ENCODE peak calls at places on chromosomes 16 and 17, in four cellular contexts. One of them, this sample, is unnamed.

GRCh38 chr17:48589831-48590602 is at the start of gene HOXB3:
- DNase-seq in SK-N-SH: no peak
- DNase-seq in A549: no peak
- DNase-seq in GM12878: no peak
- DNase-seq in this sample: no peak

GRCh38 chr17:22512506-22512905 is 820.2 kb downstream of the KCNJ18 start:
- DNase-seq in GM12878: no peak
- DNase-seq in A549: no peak
- DNase-seq in SK-N-SH: no peak
- DNase-seq in this sample: no peak

GRCh38 chr16:79885320-79885719 is 284.8 kb upstream of the MAF start:
- DNase-seq in SK-N-SH: no peak
- DNase-seq in GM12878: no peak
- DNase-seq in A549: no peak
- DNase-seq in this sample: no peak

GRCh38 chr16:58883131-58883530 is 149.0 kb upstream of the GOT2 start:
- DNase-seq in SK-N-SH: no peak
- DNase-seq in GM12878: no peak
- DNase-seq in A549: no peak
- DNase-seq in this sample: no peak

GRCh38 chr16:48556210-48556912 is 53.6 kb downstream of the N4BP1 start:
- DNase-seq in GM12878: no peak
- DNase-seq in A549: no peak
- DNase-seq in SK-N-SH: no peak
- DNase-seq in this sample: no peak

GRCh38 chr16:1338119-1338730 is 4.8 kb downstream of the BAIAP3 start:
- DNase-seq in A549: peak; percentile 50
- DNase-seq in SK-N-SH: peak; percentile 78
- DNase-seq in GM12878: no peak
- DNase-seq in this sample: no peak

GRCh38 chr16:29148867-29149272 is 164.0 kb downstream of the LAT start:
- DNase-seq in SK-N-SH: no peak
- DNase-seq in GM12878: no peak
- DNase-seq in A549: no peak
- DNase-seq in this sample: no peak

GRCh38 chr17:78166416-78166815 is 2.0 kb upstream of the SYNGR2 start:
- DNase-seq in SK-N-SH: no peak
- DNase-seq in A549: no peak
- DNase-seq in GM12878: no peak
- DNase-seq in this sample: no peak

GRCh38 chr16:10067406-10067805 is 114.8 kb downstream of the GRIN2A start:
- DNase-seq in A549: no peak
- DNase-seq in SK-N-SH: peak; percentile 13
- DNase-seq in GM12878: no peak
- DNase-seq in this sample: no peak

GRCh38 chr17:75152971-75153853 is 1.1 kb downstream of the JPT1 start:
- DNase-seq in GM12878: no peak
- DNase-seq in A549: peak; percentile 70
- DNase-seq in SK-N-SH: peak; percentile 72
- DNase-seq in this sample: no peak

GRCh38 chr16:80045944-80046660 is 445.6 kb upstream of the MAF start:
- DNase-seq in A549: no peak
- DNase-seq in GM12878: no peak
- DNase-seq in SK-N-SH: no peak
- DNase-seq in this sample: no peak

GRCh38 chr17:15892679-15893332 is 52.1 kb upstream of the ADORA2B start:
- DNase-seq in A549: no peak
- DNase-seq in GM12878: no peak
- DNase-seq in SK-N-SH: no peak
- DNase-seq in this sample: no peak

GRCh38 chr16:86363057-86363490 is 147.3 kb upstream of the FOXF1 start:
- DNase-seq in SK-N-SH: no peak
- DNase-seq in A549: no peak
- DNase-seq in GM12878: no peak
- DNase-seq in this sample: no peak

GRCh38 chr16:56662357-56663354 is 4.9 kb downstream of the MT1F start:
- DNase-seq in A549: no peak
- DNase-seq in GM12878: no peak
- DNase-seq in SK-N-SH: no peak
- DNase-seq in this sample: no peak

GRCh38 chr17:31824771-31825360 is 34.2 kb downstream of the COPRS start:
- DNase-seq in GM12878: no peak
- DNase-seq in A549: no peak
- DNase-seq in SK-N-SH: no peak
- DNase-seq in this sample: no peak

GRCh38 chr16:920722-921121 is 50.1 kb downstream of the LMF1 start:
- DNase-seq in SK-N-SH: no peak
- DNase-seq in GM12878: no peak
- DNase-seq in A549: no peak
- DNase-seq in this sample: no peak

GRCh38 chr16:13041646-13042045 is 140.2 kb downstream of the SHISA9 start:
- DNase-seq in GM12878: no peak
- DNase-seq in SK-N-SH: no peak
- DNase-seq in A549: no peak
- DNase-seq in this sample: no peak

GRCh38 chr16:70679653-70680494 is 6.0 kb downstream of the MTSS2 start:
- DNase-seq in SK-N-SH: peak; percentile 94
- DNase-seq in GM12878: no peak
- DNase-seq in A549: peak; percentile 54
- DNase-seq in this sample: no peak

GRCh38 chr17:10879110-10879509 is 41.2 kb upstream of the PIRT start:
- DNase-seq in A549: no peak
- DNase-seq in SK-N-SH: peak; percentile 9
- DNase-seq in GM12878: no peak
- DNase-seq in this sample: no peak

GRCh38 chr17:66405836-66406679 is 103.6 kb downstream of the PRKCA start:
- DNase-seq in SK-N-SH: peak; percentile 64
- DNase-seq in GM12878: no peak
- DNase-seq in A549: no peak
- DNase-seq in this sample: no peak

GRCh38 chr16:27972500-27972899 is 91.0 kb downstream of the GSG1L start:
- DNase-seq in SK-N-SH: peak; percentile 59
- DNase-seq in A549: peak; percentile 72
- DNase-seq in GM12878: peak; percentile 17
- DNase-seq in this sample: peak; percentile 53

GRCh38 chr16:537415-538335 is 10.2 kb downstream of the CAPN15 start:
- DNase-seq in A549: no peak
- DNase-seq in GM12878: no peak
- DNase-seq in SK-N-SH: peak; percentile 60
- DNase-seq in this sample: no peak

GRCh38 chr16:51994597-51994996 is 552.3 kb downstream of the TOX3 start:
- DNase-seq in SK-N-SH: no peak
- DNase-seq in GM12878: no peak
- DNase-seq in A549: no peak
- DNase-seq in this sample: no peak

GRCh38 chr17:77914440-77915254 is 43.9 kb upstream of the TNRC6C start:
- DNase-seq in SK-N-SH: no peak
- DNase-seq in A549: peak; percentile 40
- DNase-seq in GM12878: no peak
- DNase-seq in this sample: no peak

GRCh38 chr16:70740919-70741778 is 55.3 kb upstream of the MTSS2 start:
- DNase-seq in GM12878: no peak
- DNase-seq in A549: no peak
- DNase-seq in SK-N-SH: no peak
- DNase-seq in this sample: no peak

DNA sequence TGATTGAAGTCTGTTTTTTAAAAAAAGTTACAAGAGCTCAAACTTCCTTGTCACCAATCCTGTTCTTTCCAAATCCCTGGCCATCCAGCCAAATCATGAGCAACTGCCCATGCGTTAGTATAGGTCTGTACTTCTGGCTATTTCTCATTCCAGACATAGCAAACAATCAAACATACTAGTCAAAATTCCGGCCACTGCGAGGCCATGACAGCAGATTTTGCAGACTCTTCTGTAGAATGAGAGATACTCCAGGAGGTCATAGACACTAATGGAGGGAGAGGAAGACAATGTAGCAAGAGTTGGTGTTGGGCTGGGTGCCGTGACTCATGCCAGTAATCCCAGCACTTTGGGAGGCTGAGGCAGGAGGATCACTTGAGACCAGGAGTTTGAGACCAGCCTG is 50.9 kb downstream of the BCL7C start:
- DNase-seq in GM12878: no peak
- DNase-seq in SK-N-SH: no peak
- DNase-seq in A549: no peak
- DNase-seq in this sample: no peak
- TF ChIP-seq CHD2 in GM12878: no peak
- TF ChIP-seq CHD2 in SK-N-SH: no peak
- TF ChIP-seq CHD2 in A549: no peak
- TF ChIP-seq CHD2 in this sample: no peak

GRCh38 chr16:73323880-73324279 is 276.0 kb upstream of the ZFHX3 start:
- DNase-seq in GM12878: no peak
- DNase-seq in A549: no peak
- DNase-seq in SK-N-SH: no peak
- DNase-seq in this sample: no peak
- TF ChIP-seq CHD2 in GM12878: no peak
- TF ChIP-seq CHD2 in A549: no peak
- TF ChIP-seq CHD2 in SK-N-SH: no peak
- TF ChIP-seq CHD2 in this sample: no peak

GRCh38 chr17:13721705-13722104 is 120.0 kb upstream of the HS3ST3A1 start:
- DNase-seq in GM12878: no peak
- DNase-seq in A549: no peak
- DNase-seq in SK-N-SH: no peak
- DNase-seq in this sample: no peak

GRCh38 chr17:13725286-13725990 is 123.7 kb upstream of the HS3ST3A1 start:
- DNase-seq in A549: no peak
- DNase-seq in SK-N-SH: no peak
- DNase-seq in GM12878: no peak
- DNase-seq in this sample: no peak

GRCh38 chr17:13728751-13729150 is 127.0 kb upstream of the HS3ST3A1 start:
- DNase-seq in GM12878: no peak
- DNase-seq in SK-N-SH: no peak
- DNase-seq in A549: no peak
- DNase-seq in this sample: no peak

GRCh38 chr17:13727441-13728171 is 125.9 kb upstream of the HS3ST3A1 start:
- DNase-seq in GM12878: no peak
- DNase-seq in A549: no peak
- DNase-seq in SK-N-SH: no peak
- DNase-seq in this sample: no peak
- TF ChIP-seq CHD2 in GM12878: no peak
- TF ChIP-seq CHD2 in A549: no peak
- TF ChIP-seq CHD2 in SK-N-SH: no peak
- TF ChIP-seq CHD2 in this sample: no peak

GRCh38 chr16:53056528-53056881 is 1.7 kb downstream of the CHD9 start:
- DNase-seq in SK-N-SH: no peak
- DNase-seq in GM12878: no peak
- DNase-seq in A549: no peak
- DNase-seq in this sample: no peak

GRCh38 chr16:53054670-53055485 is at the start of gene CHD9:
- DNase-seq in GM12878: peak; percentile 56
- DNase-seq in SK-N-SH: peak; percentile 93
- DNase-seq in A549: peak; percentile 83
- DNase-seq in this sample: no peak

GRCh38 chr16:53052519-53053501 is at the start of gene CHD9NB:
- DNase-seq in SK-N-SH: peak; percentile 26
- DNase-seq in GM12878: no peak
- DNase-seq in A549: peak; percentile 79
- DNase-seq in this sample: no peak

GRCh38 chr16:53055603-53056527 is 1.1 kb downstream of the CHD9 start:
- DNase-seq in SK-N-SH: peak; percentile 43
- DNase-seq in GM12878: no peak
- DNase-seq in A549: peak; percentile 25
- DNase-seq in this sample: peak; percentile 61

GRCh38 chr16:53053967-53054669 is 673 bp upstream of the CHD9 start:
- DNase-seq in SK-N-SH: peak; percentile 50
- DNase-seq in A549: no peak
- DNase-seq in GM12878: no peak
- DNase-seq in this sample: no peak
- TF ChIP-seq CHD2 in SK-N-SH: no peak
- TF ChIP-seq CHD2 in A549: no peak
- TF ChIP-seq CHD2 in GM12878: no peak
- TF ChIP-seq CHD2 in this sample: no peak

GRCh38 chr17:34720760-34721159 is 141.4 kb downstream of the TMEM132E start:
- DNase-seq in SK-N-SH: no peak
- DNase-seq in GM12878: no peak
- DNase-seq in A549: peak; percentile 18
- DNase-seq in this sample: no peak
- TF ChIP-seq CHD2 in SK-N-SH: no peak
- TF ChIP-seq CHD2 in GM12878: no peak
- TF ChIP-seq CHD2 in A549: no peak
- TF ChIP-seq CHD2 in this sample: no peak

GRCh38 chr16:85048921-85049562 is 21.4 kb downstream of the KIAA0513 start:
- DNase-seq in SK-N-SH: no peak
- DNase-seq in A549: no peak
- DNase-seq in GM12878: no peak
- DNase-seq in this sample: no peak
- TF ChIP-seq CHD2 in SK-N-SH: no peak
- TF ChIP-seq CHD2 in A549: no peak
- TF ChIP-seq CHD2 in GM12878: no peak
- TF ChIP-seq CHD2 in this sample: no peak

GRCh38 chr16:49959552-49960277 is 65.3 kb upstream of the CNEP1R1 start:
- DNase-seq in GM12878: no peak
- DNase-seq in A549: no peak
- DNase-seq in SK-N-SH: no peak
- DNase-seq in this sample: no peak

GRCh38 chr16:49958474-49958873 is 66.6 kb upstream of the CNEP1R1 start:
- DNase-seq in A549: no peak
- DNase-seq in GM12878: no peak
- DNase-seq in SK-N-SH: no peak
- DNase-seq in this sample: no peak

GRCh38 chr16:49964316-49964715 is 60.7 kb upstream of the CNEP1R1 start:
- DNase-seq in SK-N-SH: no peak
- DNase-seq in GM12878: no peak
- DNase-seq in A549: no peak
- DNase-seq in this sample: no peak

GRCh38 chr16:49956915-49957314 is 68.1 kb upstream of the CNEP1R1 start:
- DNase-seq in GM12878: no peak
- DNase-seq in SK-N-SH: no peak
- DNase-seq in A549: no peak
- DNase-seq in this sample: no peak

DNA sequence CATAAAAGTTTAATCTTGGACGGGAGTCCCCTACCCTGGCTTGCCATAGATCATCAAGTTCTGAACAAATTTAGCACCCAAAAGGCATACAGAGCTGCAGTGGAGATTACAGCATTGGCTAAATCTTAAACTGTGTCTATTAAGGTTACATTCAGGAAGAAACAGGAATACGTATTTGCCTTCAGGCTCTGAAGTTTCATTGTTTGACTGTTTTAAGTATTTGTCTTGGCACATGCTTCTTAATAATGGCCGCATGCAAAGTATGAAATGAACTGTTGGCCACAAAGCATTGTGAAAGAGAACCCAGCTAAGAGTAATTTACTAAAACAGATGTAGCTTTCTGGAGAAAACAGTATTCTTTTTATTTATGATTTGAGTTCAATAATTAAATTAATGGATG is 63.9 kb upstream of the CNEP1R1 start:
- DNase-seq in SK-N-SH: no peak
- DNase-seq in A549: no peak
- DNase-seq in GM12878: no peak
- DNase-seq in this sample: no peak
- TF ChIP-seq CHD2 in SK-N-SH: no peak
- TF ChIP-seq CHD2 in A549: no peak
- TF ChIP-seq CHD2 in GM12878: no peak
- TF ChIP-seq CHD2 in this sample: no peak